ENCODE peak calls at places on chromosomes 4 and X, in eight cellular contexts. R is lower leg skin, B is ovary, F is HCT116, G is transverse colon, U is heart left ventricle, K is spleen, O is HepG2. E is an unnamed sample.
A peak's percentile ranks its signal among the peaks of the same experiment; 100 is the strongest.

GRCh38 chr4:183912585-183912984 is 7.5 kb downstream of the STOX2 start:
- DNase-seq in B (no peak), F (no peak), K (no peak), U (no peak), R (no peak), G (no peak), O (no peak), E (no peak)

GRCh38 chr4:78019494-78019893 is 37.6 kb upstream of the FRAS1 start:
- DNase-seq in U (no peak), R (no peak), K (no peak), F (no peak), G (no peak), O (no peak), B (no peak), E (no peak)

GRCh38 chr4:24655326-24655725 is 71.0 kb upstream of the DHX15 start:
- DNase-seq in R (no peak), U (no peak), B (no peak), O (no peak), G (no peak), K (no peak), F (no peak), E (no peak)

GRCh38 chr4:24473309-24473721 is 111.0 kb downstream of the DHX15 start:
- DNase-seq in K (no peak), F (no peak), R (no peak), G (peak; percentile 12), U (peak; percentile 26), O (no peak), B (no peak), E (peak; percentile 58)

GRCh38 chr4:183905081-183905592 is at the start of gene STOX2:
- DNase-seq in G (peak; percentile 69), B (peak; percentile 83), O (peak; percentile 26), F (no peak), R (peak; percentile 53), K (peak; percentile 81), U (peak; percentile 85), E (no peak)

GRCh38 chr4:48342559-48342878 is 1.2 kb downstream of the SLAIN2 start:
- DNase-seq in U (no peak), O (no peak), K (no peak), G (no peak), F (no peak), R (no peak), B (no peak), E (no peak)

GRCh38 chrX:13009256-13009655 is 34.3 kb downstream of the TMSB4X start:
- DNase-seq in U (no peak), R (no peak), B (no peak), K (no peak), F (no peak), G (no peak), O (no peak), E (no peak)

GRCh38 chrX:88397551-88397950 is 349.5 kb upstream of the CPXCR1 start:
- DNase-seq in R (no peak), O (no peak), F (no peak), U (no peak), B (no peak), K (no peak), G (no peak), E (no peak)

GRCh38 chrX:47194388-47194787 is 759 bp downstream of the UBA1 start:
- DNase-seq in G (no peak), R (no peak), F (no peak), U (no peak), K (no peak), B (no peak), O (no peak), E (no peak)

GRCh38 chr4:165810726-165811125 is 62.3 kb upstream of the TLL1 start:
- DNase-seq in B (no peak), K (no peak), O (no peak), U (no peak), R (no peak), G (no peak), F (no peak), E (peak; percentile 7)

GRCh38 chrX:44585866-44586265 is 43.2 kb upstream of the FUNDC1 start:
- DNase-seq in U (no peak), B (no peak), R (no peak), O (no peak), F (no peak), G (no peak), K (no peak), E (no peak)

GRCh38 chr4:153204247-153205027 is at the start of gene TRIM2:
- DNase-seq in K (no peak), U (peak; percentile 67), R (peak; percentile 68), G (peak; percentile 86), B (peak; percentile 69), O (peak; percentile 71), F (peak; percentile 86), E (peak; percentile 17)

GRCh38 chr4:151276787-151277557 is at the start of gene PRSS48:
- DNase-seq in G (peak; percentile 77), R (no peak), B (peak; percentile 53), K (no peak), U (peak; percentile 54), F (peak; percentile 34), O (peak; percentile 55), E (peak; percentile 22)

GRCh38 chr4:90142091-90142490 is 14.9 kb downstream of the CCSER1 start:
- DNase-seq in K (no peak), R (no peak), O (no peak), F (no peak), U (no peak), B (no peak), G (no peak), E (no peak)

GRCh38 chrX:15549189-15550012 is 48.8 kb downstream of the BMX start:
- DNase-seq in U (no peak), O (no peak), G (no peak), B (no peak), K (no peak), R (no peak), F (no peak), E (no peak)

GRCh38 chr4:2750719-2751605 is 5.2 kb downstream of the TNIP2 start:
- DNase-seq in G (peak; percentile 66), R (no peak), U (no peak), K (peak; percentile 20), B (no peak), F (no peak), O (no peak), E (no peak)

GRCh38 chr4:175705407-175705806 is 106.7 kb downstream of the GPM6A start:
- DNase-seq in R (no peak), U (peak; percentile 21), G (no peak), F (no peak), O (no peak), B (no peak), K (no peak), E (no peak)

GRCh38 chrX:153513265-153513664 is 4.2 kb upstream of the ATP2B3 start:
- DNase-seq in G (no peak), U (no peak), O (no peak), K (no peak), F (no peak), R (no peak), B (no peak), E (no peak)
- TF ChIP-seq POLR2A in G (no peak), U (no peak), O (no peak), K (no peak), F (no peak), R (no peak), B (no peak), E (no peak)

GRCh38 chr4:143743591-143743990 is 43.1 kb upstream of the FREM3 start:
- DNase-seq in K (no peak), B (no peak), G (no peak), O (no peak), F (no peak), R (no peak), U (no peak), E (no peak)
- TF ChIP-seq POLR2A in K (no peak), B (no peak), G (no peak), O (no peak), F (no peak), R (no peak), U (no peak), E (no peak)

DNA sequence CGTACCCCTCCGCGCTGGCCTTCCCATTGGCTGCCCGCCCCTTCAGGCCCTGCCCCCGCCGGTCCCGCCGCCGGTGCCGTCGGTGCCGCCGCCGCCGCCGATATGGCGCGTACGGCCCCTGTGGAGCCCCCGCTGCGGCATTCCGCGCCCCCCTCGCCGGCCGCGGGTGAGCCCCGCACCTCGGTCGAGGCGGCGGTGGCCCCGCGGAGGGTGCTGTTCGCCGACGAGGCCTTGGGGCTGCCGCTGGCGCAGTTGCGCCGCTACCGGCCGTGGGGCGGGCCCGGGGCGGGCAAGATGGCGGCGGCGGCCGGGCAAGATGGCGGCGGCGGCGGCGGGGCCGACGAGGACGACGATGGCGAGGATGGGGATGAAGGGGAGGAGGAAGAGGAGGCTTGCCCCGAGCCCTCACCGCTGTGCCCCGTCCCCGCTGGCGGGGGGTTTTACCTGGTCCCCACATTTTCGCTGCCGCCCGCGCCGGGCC is at the start of gene PPP1R3F:
- DNase-seq in G (no peak), F (no peak), K (no peak), O (no peak), U (no peak), R (no peak), B (no peak), E (no peak)
- TF ChIP-seq POLR2A in G (peak; percentile 12), F (no peak), K (peak; percentile 29), O (no peak), U (no peak), R (no peak), B (peak; percentile 80), E (peak; percentile 13)

GRCh38 chr4:105708376-105709080 is at the start of the genes GSTCD and INTS12:
- DNase-seq in F (peak; percentile 88), B (peak; percentile 90), U (peak; percentile 92), K (peak; percentile 96), O (peak; percentile 82), G (peak; percentile 94), R (peak; percentile 91), E (peak; percentile 32)
- TF ChIP-seq POLR2A in F (peak; percentile 55), B (peak; percentile 72), U (no peak), K (peak; percentile 51), O (peak; percentile 91), G (peak; percentile 81), R (no peak), E (peak; percentile 85)

GRCh38 chr4:145937990-145938611 is 522 bp downstream of the ZNF827 start:
- DNase-seq in G (peak; percentile 28), F (no peak), K (no peak), O (no peak), R (peak; percentile 21), U (peak; percentile 31), B (peak; percentile 26), E (no peak)
- TF ChIP-seq POLR2A in G (no peak), F (no peak), K (no peak), O (no peak), R (no peak), U (no peak), B (no peak), E (peak; percentile 20)

E was measured in H54.